ENCODE peak calls at places on chromosomes 12 and 14, in ten cellular contexts. J is vagina, F is astrocyte of the spinal cord, T is fibroblast of the aortic adventitia, R is PC-9, Q is fibroblast of lung, Y is sigmoid colon, M is dorsolateral prefrontal cortex, G is thoracic aorta, D is mammary epithelial cell. B is an unnamed sample.

GRCh38 chr12:48788522-48788851 is 402 bp downstream of the ADCY6 start:
- DNase-seq in M (no peak), R (no peak), D (no peak), Y (no peak), J (peak; percentile 79), T (no peak), F (no peak), Q (no peak), G (no peak), B (no peak)

GRCh38 chr12:52222692-52223091 is 10.4 kb upstream of the KRT7 start:
- DNase-seq in D (no peak), G (no peak), R (no peak), Y (peak; percentile 26), F (no peak), M (no peak), J (no peak), T (no peak), Q (no peak), B (no peak)

GRCh38 chr14:68841030-68841809 is 48.4 kb upstream of the ZFP36L1 start:
- DNase-seq in G (no peak), Q (peak; percentile 69), D (peak; percentile 40), R (no peak), F (peak; percentile 57), T (peak; percentile 40), M (no peak), J (no peak), Y (no peak), B (peak; percentile 55)

GRCh38 chr12:99370742-99371141 is 276.8 kb upstream of the GARIN6 start:
- DNase-seq in T (no peak), F (no peak), G (no peak), Y (no peak), D (no peak), M (no peak), J (no peak), Q (no peak), R (no peak), B (no peak)

GRCh38 chr12:97148941-97149559 is 242.0 kb downstream of the NEDD1 start:
- DNase-seq in G (no peak), T (peak; percentile 2), R (no peak), M (peak; percentile 62), Y (no peak), D (peak; percentile 26), F (no peak), Q (peak; percentile 27), J (no peak), B (peak; percentile 33)

GRCh38 chr12:81360916-81361315 is 283.0 kb downstream of the ACSS3 start:
- DNase-seq in T (no peak), M (no peak), R (no peak), Q (no peak), G (no peak), D (no peak), Y (no peak), J (no peak), F (no peak), B (no peak)

GRCh38 chr12:1633459-1633858 is 4.4 kb downstream of the WNT5B start:
- DNase-seq in R (no peak), G (no peak), Q (no peak), D (no peak), Y (no peak), M (no peak), J (no peak), F (no peak), T (no peak), B (no peak)

GRCh38 chr12:83818888-83819287 is 1093.7 kb downstream of the SLC6A15 start:
- DNase-seq in R (no peak), D (peak; percentile 37), G (no peak), F (peak; percentile 64), Q (peak; percentile 54), J (no peak), Y (peak; percentile 75), T (peak; percentile 36), M (no peak), B (peak; percentile 74)

GRCh38 chr12:68189766-68190700 is 30.5 kb upstream of the IFNG start:
- DNase-seq in M (no peak), D (peak; percentile 78), R (peak; percentile 58), J (no peak), F (peak; percentile 88), T (peak; percentile 28), G (no peak), Q (peak; percentile 90), Y (no peak), B (peak; percentile 81)

GRCh38 chr12:106304001-106304421 is 1.5 kb downstream of the TCP11L2 start:
- DNase-seq in M (no peak), T (no peak), G (no peak), F (no peak), J (no peak), Q (no peak), R (no peak), D (no peak), Y (no peak), B (no peak)

GRCh38 chr12:124553862-124554428 is 13.5 kb downstream of the NCOR2 start:
- DNase-seq in Y (peak; percentile 63), F (no peak), T (no peak), D (no peak), R (no peak), Q (no peak), M (no peak), G (no peak), J (no peak), B (no peak)

GRCh38 chr12:75887979-75888378 is 143.6 kb downstream of the PHLDA1 start:
- DNase-seq in D (no peak), G (no peak), J (no peak), Q (no peak), Y (no peak), R (no peak), T (no peak), M (no peak), F (no peak), B (no peak)

GRCh38 chr14:72894623-72895378 is 900 bp upstream of the DPF3 start:
- DNase-seq in Y (no peak), R (no peak), Q (peak; percentile 27), M (no peak), G (no peak), T (no peak), J (no peak), F (peak; percentile 19), D (no peak), B (no peak)

GRCh38 chr12:15939111-15939510 is 28.0 kb downstream of the DERA start:
- DNase-seq in Q (no peak), J (no peak), Y (no peak), T (no peak), G (no peak), D (no peak), F (no peak), R (no peak), M (no peak), B (no peak)

GRCh38 chr12:28961948-28962384 is 187.1 kb upstream of the FAR2 start:
- DNase-seq in Y (no peak), G (no peak), D (peak; percentile 46), J (no peak), Q (peak; percentile 51), F (peak; percentile 17), R (no peak), T (peak; percentile 69), M (no peak), B (peak; percentile 38)

GRCh38 chr12:28966049-28966778 is 182.9 kb upstream of the FAR2 start:
- DNase-seq in Y (peak; percentile 64), R (no peak), J (no peak), M (no peak), G (no peak), D (no peak), Q (peak; percentile 81), F (peak; percentile 44), T (peak; percentile 84), B (peak; percentile 13)

GRCh38 chr12:28967426-28967825 is 181.7 kb upstream of the FAR2 start:
- DNase-seq in R (no peak), M (no peak), Y (no peak), Q (no peak), F (no peak), G (no peak), D (no peak), T (no peak), J (no peak), B (no peak)

GRCh38 chr12:28958553-28959195 is 190.4 kb upstream of the FAR2 start:
- DNase-seq in T (peak; percentile 86), F (peak; percentile 69), D (peak; percentile 38), G (no peak), Q (peak; percentile 81), M (no peak), Y (no peak), R (no peak), J (no peak), B (peak; percentile 63)

GRCh38 chr12:28963554-28963953 is 185.5 kb upstream of the FAR2 start:
- DNase-seq in R (no peak), T (peak; percentile 66), D (peak; percentile 54), F (peak; percentile 34), G (no peak), Y (no peak), M (no peak), J (no peak), Q (peak; percentile 45), B (peak; percentile 76)
- TF ChIP-seq CTCF in R (peak; percentile 60), T (peak; percentile 54), D (peak; percentile 66), F (peak; percentile 43), G (no peak), Y (no peak), M (peak; percentile 22), J (no peak), Q (peak; percentile 27), B (peak; percentile 70)

GRCh38 chr12:14886271-14886670 is 617 bp upstream of the MGP start:
- DNase-seq in D (peak; percentile 17), R (peak; percentile 90), M (no peak), F (no peak), J (no peak), Q (no peak), T (no peak), Y (no peak), G (no peak), B (no peak)
- H3K4me3 ChIP-seq in D (no peak overlapping the region), R (peak overlapping the region; percentile 52), M (no peak overlapping the region), F (no peak overlapping the region), J (peak overlapping the region; percentile 39), Q (no peak overlapping the region), T (peak overlapping the region; percentile 73), Y (no peak overlapping the region), G (peak overlapping the region; percentile 83), B (no peak overlapping the region)

GRCh38 chr12:41064411-41064810 is 123.7 kb upstream of the PDZRN4 start:
- DNase-seq in F (no peak), J (no peak), R (no peak), M (no peak), T (no peak), D (no peak), Y (no peak), Q (no peak), G (no peak), B (no peak)

GRCh38 chr12:41073633-41074576 is 114.2 kb upstream of the PDZRN4 start:
- DNase-seq in J (no peak), D (no peak), Y (no peak), R (no peak), T (no peak), F (no peak), M (no peak), G (no peak), Q (no peak), B (no peak)

GRCh38 chr12:41067941-41068645 is 120.0 kb upstream of the PDZRN4 start:
- DNase-seq in Q (no peak), Y (no peak), M (no peak), F (no peak), T (no peak), J (no peak), D (no peak), R (no peak), G (no peak), B (no peak)
- TF ChIP-seq CTCF in Q (no peak), Y (no peak), M (peak; percentile 30), F (no peak), T (no peak), J (no peak), D (no peak), R (no peak), G (no peak), B (no peak)

GRCh38 chr12:12807970-12808702 is 5.0 kb upstream of the DDX47 start:
- DNase-seq in J (no peak), G (no peak), T (peak; percentile 62), M (no peak), D (no peak), R (no peak), Y (peak; percentile 71), F (peak; percentile 62), Q (peak; percentile 56), B (no peak)
- H3K4me3 ChIP-seq in J (peak overlapping the region; percentile 1), G (peak overlapping the region; percentile 31), T (no peak overlapping the region), M (no peak overlapping the region), D (no peak overlapping the region), R (no peak overlapping the region), Y (no peak overlapping the region), F (no peak overlapping the region), Q (no peak overlapping the region), B (no peak overlapping the region)